ENCODE peak calls at places on chromosomes 2 and 18, in four cellular contexts. O, F, P and G are unnamed samples.

GRCh38 chr2:241804326-241805276 is 4.4 kb upstream of the NEU4 start:
- DNase-seq in F (peak; percentile 47), P (no peak), O (peak; percentile 59), G (no peak)

GRCh38 chr2:9110893-9111569 is 95.6 kb upstream of the ASAP2 start:
- DNase-seq in P (no peak), O (peak; percentile 93), F (no peak), G (peak; percentile 52)

GRCh38 chr18:10690376-10690775 is 164.5 kb downstream of the NAPG start:
- DNase-seq in P (no peak), O (no peak), F (no peak), G (no peak)

GRCh38 chr2:18684202-18685040 is 95.1 kb upstream of the NT5C1B start:
- DNase-seq in O (no peak), F (no peak), P (no peak), G (no peak)

GRCh38 chr2:207200136-207200535 is 34.4 kb upstream of the KLF7 start:
- DNase-seq in O (no peak), P (no peak), F (no peak), G (no peak)

GRCh38 chr2:190695739-190696138 is 46.9 kb downstream of the NAB1 start:
- DNase-seq in F (no peak), O (no peak), P (no peak), G (no peak)

GRCh38 chr2:108586631-108587030 is 52.4 kb downstream of the LIMS1 start:
- DNase-seq in P (no peak), F (no peak), O (no peak), G (no peak)

GRCh38 chr2:37771600-37772088 is 100.2 kb upstream of the CDC42EP3 start:
- DNase-seq in O (no peak), F (no peak), P (no peak), G (no peak)

GRCh38 chr2:42893047-42893758 is 100.8 kb upstream of the HAAO start:
- DNase-seq in O (no peak), F (no peak), P (no peak), G (no peak)

GRCh38 chr2:73837847-73838585 is 9.3 kb downstream of the STAMBP start:
- DNase-seq in P (no peak), F (no peak), O (no peak), G (no peak)

GRCh38 chr2:224594840-224595239 is 9.7 kb upstream of the CUL3 start:
- DNase-seq in F (no peak), O (no peak), P (no peak), G (no peak)

GRCh38 chr2:18940184-18940583 is 350.8 kb upstream of the NT5C1B start:
- DNase-seq in P (no peak), O (no peak), F (no peak), G (no peak)

GRCh38 chr2:140696449-140696848 is 1434.4 kb downstream of the LRP1B start:
- DNase-seq in O (peak; percentile 28), P (no peak), F (no peak), G (no peak)

GRCh38 chr2:214533511-214533910 is 122.7 kb downstream of the VWC2L start:
- DNase-seq in O (no peak), F (no peak), P (no peak), G (no peak)

GRCh38 chr18:58315739-58316215 is 271.8 kb downstream of the NEDD4L start:
- DNase-seq in F (peak; percentile 79), P (no peak), O (no peak), G (no peak)

GRCh38 chr2:106098664-106099063 is 95.4 kb downstream of the UXS1 start:
- DNase-seq in O (no peak), F (no peak), P (peak; percentile 10), G (no peak)

GRCh38 chr2:201523506-201523905 is 72.0 kb downstream of the STRADB start:
- DNase-seq in P (no peak), O (no peak), F (no peak), G (no peak)

GRCh38 chr2:37388074-37388473 is 43.6 kb downstream of the QPCT start:
- DNase-seq in P (no peak), O (no peak), F (no peak), G (no peak)

GRCh38 chr2:42128731-42129486 is 40.2 kb upstream of the EML4 start:
- DNase-seq in O (no peak), P (no peak), F (no peak), G (no peak)

GRCh38 chr2:227862741-227863588 is 8.5 kb upstream of the DAW1 start:
- DNase-seq in P (no peak), F (peak; percentile 54), O (peak; percentile 42), G (peak; percentile 77)

GRCh38 chr18:10015941-10016819 is 102.4 kb downstream of the VAPA start:
- DNase-seq in P (no peak), F (peak; percentile 60), O (peak; percentile 21), G (no peak)

GRCh38 chr2:170744248-170745002 is 25.8 kb upstream of the ERICH2 start:
- DNase-seq in P (peak; percentile 68), O (no peak), F (no peak), G (no peak)

GRCh38 chr2:160667811-160668210 is 174.2 kb upstream of the RBMS1 start:
- DNase-seq in P (no peak), O (no peak), F (no peak), G (no peak)

GRCh38 chr2:190216829-190217228 is 102.8 kb downstream of the HIBCH start:
- DNase-seq in P (no peak), F (peak; percentile 74), O (peak; percentile 74), G (peak; percentile 23)

GRCh38 chr2:176099737-176100546 is at the start of gene HOXD12:
- DNase-seq in O (no peak), P (no peak), F (no peak), G (no peak)

GRCh38 chr2:200172944-200173481 is 133.5 kb upstream of the SPATS2L start:
- DNase-seq in P (no peak), F (no peak), O (no peak), G (no peak)

GRCh38 chr2:157935378-157935726 is 59.2 kb upstream of the ACVR1 start:
- DNase-seq in O (no peak), F (no peak), P (no peak), G (no peak)

GRCh38 chr2:46002507-46002883 is 294.7 kb upstream of the EPAS1 start:
- DNase-seq in P (peak; percentile 65), F (no peak), O (no peak), G (no peak)

DNA sequence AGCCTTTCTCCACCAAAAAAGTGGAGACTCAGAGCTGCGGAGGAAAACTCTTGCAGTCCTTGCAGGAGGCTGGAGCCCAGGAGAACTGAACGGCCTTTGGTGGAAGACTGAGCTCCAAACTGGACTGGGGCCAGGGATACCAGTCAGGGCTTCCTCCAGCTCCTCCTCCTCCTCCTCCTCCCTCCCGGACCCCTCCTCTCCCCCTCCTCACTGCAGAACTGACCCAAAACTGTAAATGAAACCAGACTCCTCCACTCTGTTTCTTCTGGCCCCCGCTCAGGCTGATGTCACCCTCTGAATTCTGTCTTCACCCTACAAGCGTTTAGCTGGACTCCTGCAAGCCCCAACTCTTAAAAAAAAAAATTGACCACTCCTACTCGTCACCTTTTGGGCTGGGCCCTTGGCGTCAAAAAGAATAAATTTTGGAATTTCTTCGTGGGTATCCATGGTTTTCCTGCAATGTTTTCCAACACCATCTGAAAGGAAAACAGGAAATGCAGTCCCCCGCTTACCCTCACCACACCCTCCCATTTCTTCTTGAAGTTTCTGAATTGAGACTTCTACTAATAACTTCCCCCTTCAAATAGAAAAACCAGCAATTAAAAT is at the start of gene COL6A3:
- DNase-seq in F (peak; percentile 92), O (no peak), P (peak; percentile 50), G (no peak)
- H3K4me3 ChIP-seq in F (peak within 1 kb of the TSS; percentile 56), O (no peak within 1 kb of the TSS), P (peak within 1 kb of the TSS; percentile 29), G (peak within 1 kb of the TSS; percentile 2)

DNA sequence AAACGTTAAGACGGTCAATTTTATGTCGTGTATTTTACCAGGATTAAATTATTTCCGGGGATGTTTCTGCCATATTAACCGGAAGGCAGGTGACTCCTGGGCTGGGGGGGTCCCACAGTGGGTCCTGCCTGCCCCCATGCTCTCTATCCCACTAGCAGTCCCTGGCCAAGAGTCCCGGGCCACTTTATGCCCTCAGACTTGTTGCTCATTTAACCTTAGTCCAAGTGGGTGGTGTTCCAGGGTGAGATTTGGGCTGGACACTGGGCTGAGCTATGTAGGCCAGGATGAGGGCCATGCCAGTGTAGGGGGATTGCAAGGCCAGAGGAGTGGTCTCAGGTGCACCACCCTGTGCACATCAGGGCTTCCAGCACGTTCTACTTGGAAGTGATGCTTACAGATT is 24.1 kb downstream of the TWIST2 start:
- DNase-seq in O (no peak), P (no peak), F (no peak), G (no peak)
- H3K4me1 ChIP-seq in O (no peaks in the 10 kb centered on the region), P (no peaks in the 10 kb centered on the region), F (no peaks in the 10 kb centered on the region), G (peaks cover 5% of the 10 kb centered on the region)

GRCh38 chr2:104849618-104850097 is 4.3 kb upstream of the POU3F3 start:
- DNase-seq in P (peak; percentile 58), F (peak; percentile 68), O (peak; percentile 89), G (no peak)

GRCh38 chr2:104848526-104848925 is 5.4 kb upstream of the POU3F3 start:
- DNase-seq in O (peak; percentile 28), P (no peak), F (no peak), G (no peak)

GRCh38 chr2:104850322-104851184 is 3.4 kb upstream of the POU3F3 start:
- DNase-seq in O (peak; percentile 82), F (no peak), P (no peak), G (no peak)

GRCh38 chr2:104847821-104848160 is 6.1 kb upstream of the POU3F3 start:
- DNase-seq in O (no peak), F (no peak), P (no peak), G (no peak)

DNA sequence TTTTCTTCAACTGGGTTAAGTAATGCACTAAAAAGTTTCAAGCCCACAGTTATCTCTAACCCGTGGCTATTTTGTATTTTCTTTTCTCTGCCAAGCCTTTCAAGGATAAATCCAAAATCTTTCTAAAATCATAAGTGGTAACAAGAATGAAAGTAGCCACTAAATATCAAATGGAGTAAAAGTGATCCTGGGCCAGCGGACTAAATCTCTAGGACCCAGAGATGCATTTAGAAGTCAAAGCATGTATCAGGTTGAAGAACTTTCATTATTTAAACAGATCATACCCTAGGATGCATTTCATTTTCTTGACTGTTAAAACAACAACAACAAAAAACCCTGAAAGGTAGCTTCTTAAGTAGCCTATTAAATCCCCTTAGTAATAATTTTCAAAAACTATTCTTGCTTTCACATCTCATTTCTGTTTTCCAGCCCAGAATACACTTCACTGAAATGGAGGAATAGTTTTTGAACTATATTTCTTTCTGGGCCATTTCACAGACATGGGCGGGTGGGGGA is 4.8 kb upstream of the POU3F3 start:
- DNase-seq in P (no peak), O (no peak), F (no peak), G (no peak)
- H3K4me3 ChIP-seq in P (no peak overlapping the region), O (no peak overlapping the region), F (no peak overlapping the region), G (no peak overlapping the region)

GRCh38 chr2:7771781-7772180 is 854.6 kb downstream of the RNF144A start:
- DNase-seq in O (no peak), P (no peak), F (no peak), G (no peak)
- H3K4me1 ChIP-seq in O (peaks cover 9% of the 10 kb centered on the region), P (no peaks in the 10 kb centered on the region), F (no peaks in the 10 kb centered on the region), G (no peaks in the 10 kb centered on the region)

DNA sequence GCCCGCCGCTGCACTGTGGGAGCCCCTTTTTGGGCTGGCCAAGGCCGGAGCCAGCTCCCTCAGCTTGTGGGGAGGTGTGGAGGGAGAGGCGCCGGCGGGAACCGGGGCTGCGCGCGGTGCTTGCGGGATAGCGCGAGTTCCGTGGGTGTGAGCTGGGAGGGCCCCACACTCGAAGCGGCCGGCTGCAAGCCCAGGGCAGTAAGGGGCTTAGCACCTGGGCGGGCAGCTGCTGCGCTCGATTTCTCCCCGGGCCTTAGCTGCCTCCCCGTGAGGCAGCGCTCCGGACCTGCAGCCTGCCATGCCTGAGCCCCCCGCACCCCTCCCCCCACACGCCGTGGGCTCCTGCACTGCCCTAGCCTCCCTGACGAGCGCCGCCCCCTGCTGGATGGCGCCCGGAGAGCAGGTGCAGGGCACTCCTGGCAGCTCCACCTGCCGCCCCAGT is 124.4 kb downstream of the CCDC178 start:
- DNase-seq in F (no peak), P (no peak), O (peak; percentile 72), G (no peak)
- H3K4me3 ChIP-seq in F (no peak overlapping the region), P (no peak overlapping the region), O (peak overlapping the region; percentile 50), G (no peak overlapping the region)